ENCODE peak calls at places on chromosomes 6 and 20, in ten cellular contexts. T, L, Z, P, C, M, O, A, B and I are unnamed samples.

GRCh38 chr6:97947841-97948240 is 664.8 kb upstream of the MMS22L start:
- DNase-seq in T (no peak), L (no peak), Z (no peak), P (no peak), C (peak), M (no peak), O (no peak), A (peak), B (no peak), I (peak)

GRCh38 chr20:36802326-36803223 is 29.0 kb upstream of the DSN1 start:
- DNase-seq in T (no peak), L (no peak), Z (no peak), P (no peak), C (no peak), M (no peak), O (no peak), A (peak), B (no peak), I (no peak)

GRCh38 chr20:8443464-8444072 is 311.5 kb downstream of the PLCB1 start:
- DNase-seq in T (no peak), L (no peak), Z (peak), P (no peak), C (no peak), M (no peak), O (no peak), A (no peak), B (no peak), I (no peak)

GRCh38 chr6:31874084-31874670 is 4.6 kb downstream of the SLC44A4 start:
- DNase-seq in T (no peak), L (no peak), Z (no peak), P (no peak), C (no peak), M (no peak), O (no peak), A (no peak), B (no peak), I (no peak)

GRCh38 chr6:168157272-168158007 is 78.4 kb upstream of the FRMD1 start:
- DNase-seq in T (peak), L (no peak), Z (no peak), P (no peak), C (no peak), M (peak), O (peak), A (no peak), B (no peak), I (no peak)

GRCh38 chr20:61353261-61353995 is 101.4 kb downstream of the CDH4 start:
- DNase-seq in T (no peak), L (no peak), Z (no peak), P (no peak), C (no peak), M (no peak), O (no peak), A (peak), B (no peak), I (no peak)

GRCh38 chr6:18528084-18528743 is 141.1 kb downstream of the RNF144B start:
- DNase-seq in T (no peak), L (no peak), Z (no peak), P (no peak), C (no peak), M (no peak), O (no peak), A (peak), B (no peak), I (peak)

GRCh38 chr6:63598001-63598250 is 25.6 kb downstream of the LOC128125822 start:
- DNase-seq in T (no peak), L (no peak), Z (no peak), P (no peak), C (no peak), M (no peak), O (no peak), A (no peak), B (no peak), I (no peak)

GRCh38 chr6:32369678-32370077 is 2.0 kb downstream of the TSBP1 start:
- DNase-seq in T (no peak), L (no peak), Z (no peak), P (no peak), C (no peak), M (no peak), O (no peak), A (no peak), B (no peak), I (no peak)

GRCh38 chr6:127342296-127342945 is 988 bp downstream of the ECHDC1 start:
- DNase-seq in T (peak), L (no peak), Z (no peak), P (no peak), C (no peak), M (peak), O (no peak), A (peak), B (no peak), I (peak)

GRCh38 chr6:29968130-29968529 is 25.8 kb downstream of the HLA-A start:
- DNase-seq in T (no peak), L (no peak), Z (no peak), P (no peak), C (no peak), M (no peak), O (no peak), A (peak), B (no peak), I (no peak)

GRCh38 chr6:2756245-2756644 is 5.5 kb upstream of the MYLK4 start:
- DNase-seq in T (no peak), L (no peak), Z (no peak), P (no peak), C (no peak), M (no peak), O (no peak), A (no peak), B (no peak), I (no peak)

GRCh38 chr6:162336359-162336758 is 391.2 kb downstream of the PRKN start:
- DNase-seq in T (no peak), L (no peak), Z (no peak), P (no peak), C (no peak), M (no peak), O (no peak), A (no peak), B (no peak), I (no peak)

GRCh38 chr6:136037885-136038460 is 186.5 kb downstream of the PDE7B start:
- DNase-seq in T (no peak), L (no peak), Z (no peak), P (no peak), C (no peak), M (no peak), O (peak), A (no peak), B (no peak), I (peak)

GRCh38 chr6:39370021-39370420 is 47.5 kb upstream of the KCNK16 start:
- DNase-seq in T (peak), L (no peak), Z (no peak), P (no peak), C (no peak), M (no peak), O (no peak), A (no peak), B (no peak), I (peak)

GRCh38 chr20:43389231-43389630 is 68.5 kb upstream of the SRSF6 start:
- DNase-seq in T (no peak), L (no peak), Z (no peak), P (no peak), C (no peak), M (no peak), O (peak), A (no peak), B (no peak), I (no peak)

GRCh38 chr6:33091957-33092356 is 16.2 kb downstream of the HLA-DPB1 start:
- DNase-seq in T (peak), L (peak), Z (peak), P (no peak), C (no peak), M (peak), O (no peak), A (no peak), B (peak), I (peak)

GRCh38 chr6:44457606-44458005 is 70.1 kb downstream of the CDC5L start:
- DNase-seq in T (no peak), L (no peak), Z (no peak), P (no peak), C (no peak), M (no peak), O (no peak), A (no peak), B (no peak), I (no peak)

GRCh38 chr6:33241968-33242367 is 29.7 kb downstream of the VPS52 start:
- DNase-seq in T (no peak), L (no peak), Z (no peak), P (no peak), C (no peak), M (no peak), O (no peak), A (no peak), B (no peak), I (no peak)

GRCh38 chr6:41663558-41663957 is 25.3 kb downstream of the MDFI start:
- DNase-seq in T (no peak), L (no peak), Z (no peak), P (no peak), C (no peak), M (no peak), O (no peak), A (no peak), B (no peak), I (no peak)

GRCh38 chr20:53617791-53618489 is 24.3 kb upstream of the ZNF217 start:
- DNase-seq in T (no peak), L (no peak), Z (no peak), P (no peak), C (no peak), M (no peak), O (no peak), A (no peak), B (no peak), I (no peak)

GRCh38 chr6:69680302-69680701 is 116.5 kb downstream of the LMBRD1 start:
- DNase-seq in T (no peak), L (no peak), Z (no peak), P (no peak), C (no peak), M (no peak), O (no peak), A (no peak), B (no peak), I (peak)

GRCh38 chr6:151242420-151242841 is 2.7 kb downstream of the AKAP12 start:
- DNase-seq in T (no peak), L (no peak), Z (no peak), P (no peak), C (no peak), M (no peak), O (no peak), A (no peak), B (no peak), I (peak)

GRCh38 chr6:1713016-1713600 is 103.4 kb downstream of the FOXC1 start:
- DNase-seq in T (no peak), L (no peak), Z (no peak), P (no peak), C (no peak), M (no peak), O (no peak), A (peak), B (no peak), I (no peak)

GRCh38 chr6:168088161-168089106 is 9.4 kb upstream of the FRMD1 start:
- DNase-seq in T (peak), L (no peak), Z (peak), P (no peak), C (peak), M (no peak), O (peak), A (no peak), B (no peak), I (no peak)

GRCh38 chr6:89763550-89763949 is 56.0 kb downstream of the MDN1 start:
- DNase-seq in T (no peak), L (no peak), Z (no peak), P (no peak), C (no peak), M (no peak), O (no peak), A (no peak), B (no peak), I (no peak)

GRCh38 chr20:62548483-62548882 is 72.7 kb upstream of the GATA5 start:
- DNase-seq in T (no peak), L (no peak), Z (no peak), P (no peak), C (no peak), M (no peak), O (no peak), A (peak), B (no peak), I (no peak)

GRCh38 chr6:15751721-15752350 is 89.0 kb upstream of the DTNBP1 start:
- DNase-seq in T (no peak), L (no peak), Z (no peak), P (no peak), C (no peak), M (no peak), O (no peak), A (no peak), B (no peak), I (no peak)